ENCODE peak calls at places on chromosome 3, in nine cellular contexts. U is Panc1, C is BE2C, Z is IMR-90, V is cardiac fibroblast, M is astrocyte of the spinal cord, F is fibroblast of the aortic adventitia, N is cardiac muscle cell, O is kidney. A is an unnamed sample.

GRCh38 chr3:20668411-20668810 is 482.4 kb upstream of the SGO1 start:
- DNase-seq in V (peak; percentile 15), O (no peak), F (no peak), M (no peak), U (no peak), N (peak; percentile 25), Z (no peak), C (no peak), A (no peak)

GRCh38 chr3:134896696-134897095 is 101.6 kb downstream of the EPHB1 start:
- DNase-seq in F (no peak), Z (no peak), M (no peak), U (no peak), V (no peak), O (no peak), N (no peak), C (no peak), A (no peak)

GRCh38 chr3:42970557-42970956 is 8.6 kb upstream of the GASK1A start:
- DNase-seq in C (no peak), F (no peak), V (no peak), N (no peak), Z (no peak), O (no peak), M (no peak), U (no peak), A (no peak)

GRCh38 chr3:14810070-14810732 is 8.6 kb upstream of the FGD5 start:
- DNase-seq in V (peak; percentile 37), M (no peak), F (no peak), U (no peak), O (no peak), N (peak; percentile 59), Z (no peak), C (no peak), A (no peak)

GRCh38 chr3:150495563-150496168 is 50.6 kb downstream of the SERP1 start:
- DNase-seq in M (peak; percentile 66), O (no peak), V (peak; percentile 69), F (peak; percentile 79), U (peak; percentile 61), C (no peak), Z (peak; percentile 60), N (peak; percentile 71), A (no peak)

GRCh38 chr3:125214738-125215137 is 2.2 kb upstream of the SLC12A8 start:
- DNase-seq in M (no peak), Z (no peak), O (no peak), F (no peak), C (no peak), U (no peak), V (no peak), N (no peak), A (no peak)

GRCh38 chr3:184354121-184354728 is 7.2 kb downstream of the CLCN2 start:
- DNase-seq in O (peak; percentile 76), F (no peak), M (no peak), U (no peak), Z (no peak), N (peak; percentile 50), V (peak; percentile 44), C (peak; percentile 82), A (no peak)

GRCh38 chr3:196969001-196969659 is 497 bp upstream of the PIGZ start:
- DNase-seq in O (peak; percentile 75), V (no peak), N (no peak), C (peak; percentile 58), M (no peak), F (no peak), Z (no peak), U (no peak), A (no peak)

GRCh38 chr3:4719011-4719649 is 226.0 kb downstream of the ITPR1 start:
- DNase-seq in U (no peak), Z (peak; percentile 67), F (no peak), V (no peak), M (peak; percentile 31), N (no peak), O (no peak), C (no peak), A (peak; percentile 67)

GRCh38 chr3:188979669-188980311 is 192.0 kb upstream of the TPRG1 start:
- DNase-seq in F (no peak), C (no peak), U (no peak), V (no peak), M (no peak), N (no peak), Z (peak; percentile 25), O (no peak), A (peak; percentile 2)

GRCh38 chr3:139457066-139457465 is 19.2 kb downstream of the RBP2 start:
- DNase-seq in Z (no peak), O (no peak), N (no peak), U (no peak), M (no peak), C (no peak), F (no peak), V (no peak), A (no peak)

GRCh38 chr3:172982731-172983364 is 158.2 kb downstream of the SPATA16 start:
- DNase-seq in O (no peak), M (peak; percentile 2), C (no peak), F (peak; percentile 37), V (peak; percentile 42), U (no peak), Z (no peak), N (peak; percentile 30), A (no peak)

GRCh38 chr3:94026623-94027022 is 1.8 kb downstream of the STX19 start:
- DNase-seq in M (no peak), N (no peak), O (no peak), F (no peak), C (no peak), V (no peak), U (no peak), Z (no peak), A (peak; percentile 71)
- H3K4me3 ChIP-seq in M (no peak overlapping the region), N (no peak overlapping the region), O (no peak overlapping the region), F (no peak overlapping the region), C (no peak overlapping the region), V (no peak overlapping the region), U (no peak overlapping the region), Z (no peak overlapping the region), A (peak overlapping the region; percentile 74)

GRCh38 chr3:58287354-58287753 is 18.7 kb upstream of the RPP14 start:
- DNase-seq in F (no peak), Z (no peak), M (no peak), O (no peak), V (no peak), U (no peak), N (no peak), C (no peak), A (no peak)

GRCh38 chr3:58291671-58292338 is 14.2 kb upstream of the RPP14 start:
- DNase-seq in F (no peak), Z (no peak), M (no peak), C (no peak), V (no peak), U (no peak), N (no peak), O (no peak), A (no peak)

GRCh38 chr3:58292866-58293265 is 13.2 kb upstream of the RPP14 start:
- DNase-seq in V (no peak), M (no peak), C (no peak), O (no peak), Z (no peak), F (no peak), N (no peak), U (no peak), A (no peak)

GRCh38 chr3:58285334-58285733 is 20.7 kb upstream of the RPP14 start:
- DNase-seq in M (no peak), U (no peak), F (no peak), N (no peak), C (no peak), Z (no peak), O (no peak), V (no peak), A (no peak)

GRCh38 chr3:58288011-58288728 is 17.9 kb upstream of the RPP14 start:
- DNase-seq in U (no peak), C (no peak), N (no peak), F (no peak), M (no peak), Z (no peak), O (no peak), V (no peak), A (no peak)
- TF ChIP-seq CTCF in U (no peak), C (no peak), N (no peak), F (peak; percentile 4), M (no peak), Z (no peak), O (no peak), V (peak; percentile 7), A (no peak)

GRCh38 chr3:157094301-157094700 is 65.6 kb downstream of the CCNL1 start:
- DNase-seq in O (no peak), M (no peak), V (no peak), U (no peak), Z (no peak), N (no peak), F (no peak), C (no peak), A (no peak)

GRCh38 chr3:157093096-157093495 is 66.9 kb downstream of the CCNL1 start:
- DNase-seq in N (no peak), F (no peak), U (no peak), O (no peak), C (no peak), M (no peak), V (no peak), Z (no peak), A (no peak)

GRCh38 chr3:157097198-157097597 is 62.7 kb downstream of the CCNL1 start:
- DNase-seq in N (no peak), V (no peak), Z (no peak), F (no peak), O (no peak), C (no peak), U (no peak), M (no peak), A (no peak)

GRCh38 chr3:157096328-157096727 is 63.6 kb downstream of the CCNL1 start:
- DNase-seq in Z (no peak), F (no peak), U (no peak), O (no peak), M (no peak), C (no peak), N (no peak), V (no peak), A (no peak)

GRCh38 chr3:157094751-157095480 is 65.0 kb downstream of the CCNL1 start:
- DNase-seq in N (no peak), V (no peak), O (no peak), M (no peak), C (no peak), Z (peak; percentile 52), F (no peak), U (no peak), A (no peak)
- H3K4me3 ChIP-seq in N (no peak overlapping the region), V (no peak overlapping the region), O (no peak overlapping the region), M (no peak overlapping the region), C (no peak overlapping the region), Z (no peak overlapping the region), F (no peak overlapping the region), U (no peak overlapping the region), A (no peak overlapping the region)

DNA sequence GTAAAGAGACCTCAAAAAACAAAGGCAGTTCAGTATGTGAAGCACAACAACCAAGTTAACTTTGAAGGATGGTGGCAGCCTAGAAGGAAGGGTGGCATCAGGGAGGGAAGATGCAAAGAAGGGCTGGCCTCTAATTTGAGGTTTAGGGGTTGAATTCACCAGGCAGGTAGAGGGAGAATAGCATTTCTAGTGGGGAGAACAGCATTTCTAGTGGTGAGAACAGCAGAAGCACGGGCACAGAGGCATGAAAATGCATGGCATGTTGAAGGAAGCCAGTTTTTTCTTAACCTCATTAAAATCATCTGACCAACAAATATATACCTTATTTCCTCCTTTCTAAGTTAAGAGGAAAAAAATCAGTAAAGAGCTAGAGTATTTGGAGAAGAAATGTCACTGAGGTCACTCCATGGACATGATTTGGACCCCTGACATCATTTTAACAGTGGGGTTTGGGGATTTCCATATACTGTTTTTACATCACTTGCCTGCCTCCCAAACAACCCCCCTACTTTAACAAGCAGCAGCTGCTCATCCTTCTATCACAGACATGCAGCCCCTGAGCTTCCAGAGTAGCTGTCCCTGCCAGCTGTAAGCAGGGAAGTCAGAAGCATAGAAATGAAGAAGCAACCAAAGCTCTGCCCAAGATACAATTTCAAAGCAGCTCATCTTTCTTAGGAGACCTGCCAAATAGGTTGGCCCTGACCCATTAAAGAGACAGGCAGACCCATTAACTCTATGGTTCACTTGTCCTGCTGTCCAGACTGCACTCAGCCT is 2.4 kb upstream of the POPDC2 start:
- DNase-seq in N (peak; percentile 47), F (peak; percentile 39), U (no peak), V (peak; percentile 53), M (peak; percentile 17), Z (peak; percentile 49), O (no peak), C (peak; percentile 42), A (peak; percentile 33)
- TF ChIP-seq CTCF in N (peak; percentile 3), F (peak; percentile 41), U (no peak), V (peak; percentile 19), M (no peak), Z (no peak), O (no peak), C (peak; percentile 32), A (no peak)